ENCODE peak calls at places on chromosomes 13 and 19, in four cellular contexts. E is CD4-positive, alpha-beta T cell; Z is RWPE1; U is stomach. V is an unnamed sample.

GRCh38 chr19:944663-945241 is 18.9 kb downstream of the ARID3A start:
- DNase-seq in E (no peak), Z (no peak), U (no peak), V (no peak)

GRCh38 chr19:3176715-3177501 is 1.7 kb upstream of the S1PR4 start:
- DNase-seq in E (peak), Z (peak), U (peak), V (peak)

GRCh38 chr13:27132538-27132937 is 39.1 kb downstream of the USP12 start:
- DNase-seq in E (no peak), Z (no peak), U (no peak), V (no peak)

GRCh38 chr13:73610799-73611592 is 523.2 kb downstream of the KLF12 start:
- DNase-seq in E (no peak), Z (no peak), U (no peak), V (no peak)

GRCh38 chr13:41557719-41558118 is 100.4 kb downstream of the RGCC start:
- DNase-seq in E (no peak), Z (no peak), U (no peak), V (no peak)

GRCh38 chr13:110388141-110388943 is 81.3 kb downstream of the COL4A2 start:
- DNase-seq in E (no peak), Z (no peak), U (no peak), V (no peak)

GRCh38 chr19:48735031-48735615 is 5.3 kb downstream of the RASIP1 start:
- DNase-seq in E (no peak), Z (no peak), U (no peak), V (no peak)

GRCh38 chr13:95603887-95604533 is 40.5 kb downstream of the DZIP1 start:
- DNase-seq in E (no peak), Z (peak), U (peak), V (peak)

DNA sequence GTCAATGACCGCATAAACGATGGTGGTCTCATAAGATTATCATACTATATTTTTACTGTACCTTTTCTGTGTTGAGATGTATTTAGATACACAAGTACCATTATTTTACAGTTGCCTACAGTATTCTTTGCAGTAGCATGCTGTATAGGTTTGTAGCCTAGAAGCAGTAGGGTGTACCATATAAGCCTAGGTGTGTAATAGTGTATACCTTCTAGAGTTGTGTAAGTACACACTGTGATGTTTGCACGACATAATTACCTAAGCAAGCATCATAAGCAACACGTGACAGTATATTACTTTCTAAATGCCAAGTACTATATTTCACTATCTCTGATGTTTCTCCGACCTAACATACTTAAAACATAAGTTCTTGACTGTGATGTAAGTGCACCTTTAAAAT is 2.7 kb downstream of the LPAR6 start:
- DNase-seq in E (no peak), Z (no peak), U (no peak), V (no peak)
- H3K27ac ChIP-seq in E (peak), Z (no peak), U (peak), V (no peak)

GRCh38 chr13:112690242-112690943 is 555 bp downstream of the ATP11A start:
- DNase-seq in E (no peak), Z (peak), U (peak), V (peak)

GRCh38 chr13:112693831-112694497 is 4.1 kb downstream of the ATP11A start:
- DNase-seq in E (no peak), Z (no peak), U (peak), V (peak)

GRCh38 chr13:112689498-112690241 is at the start of gene ATP11A:
- DNase-seq in E (peak), Z (peak), U (peak), V (peak)

GRCh38 chr13:112692586-112692985 is 2.7 kb downstream of the ATP11A start:
- DNase-seq in E (no peak), Z (no peak), U (no peak), V (no peak)

DNA sequence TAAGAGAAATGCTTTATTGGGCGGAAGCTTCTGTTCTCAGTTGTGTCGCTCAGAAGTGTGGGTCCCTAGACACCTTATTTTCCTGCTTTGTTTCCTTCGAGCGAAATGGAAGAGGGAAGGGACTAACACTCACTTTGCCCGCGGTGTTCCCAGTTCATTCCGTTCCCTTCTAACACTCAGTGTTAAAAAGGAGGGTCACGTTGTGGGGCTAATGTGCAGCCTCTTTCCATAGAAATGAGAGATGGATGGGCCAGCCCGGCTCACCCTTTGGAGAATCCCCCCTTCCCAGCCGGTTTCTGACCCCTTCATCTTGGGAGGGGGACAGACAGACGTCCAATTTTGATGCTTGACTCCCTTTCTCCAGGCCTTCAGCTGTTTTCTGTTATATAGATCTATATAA is 2.3 kb downstream of the ATP11A start:
- DNase-seq in E (no peak), Z (no peak), U (peak), V (no peak)
- H3K27ac ChIP-seq in E (no peak), Z (no peak), U (peak), V (peak)

GRCh38 chr19:51559240-51559639 is 11.8 kb upstream of the ZNF175 start:
- DNase-seq in E (no peak), Z (no peak), U (no peak), V (no peak)
- H3K27ac ChIP-seq in E (no peak), Z (no peak), U (no peak), V (no peak)

GRCh38 chr19:33456076-33456844 is 65.3 kb downstream of the PEPD start:
- DNase-seq in E (no peak), Z (no peak), U (no peak), V (peak)
- H3K27ac ChIP-seq in E (no peak), Z (no peak), U (no peak), V (no peak)

DNA sequence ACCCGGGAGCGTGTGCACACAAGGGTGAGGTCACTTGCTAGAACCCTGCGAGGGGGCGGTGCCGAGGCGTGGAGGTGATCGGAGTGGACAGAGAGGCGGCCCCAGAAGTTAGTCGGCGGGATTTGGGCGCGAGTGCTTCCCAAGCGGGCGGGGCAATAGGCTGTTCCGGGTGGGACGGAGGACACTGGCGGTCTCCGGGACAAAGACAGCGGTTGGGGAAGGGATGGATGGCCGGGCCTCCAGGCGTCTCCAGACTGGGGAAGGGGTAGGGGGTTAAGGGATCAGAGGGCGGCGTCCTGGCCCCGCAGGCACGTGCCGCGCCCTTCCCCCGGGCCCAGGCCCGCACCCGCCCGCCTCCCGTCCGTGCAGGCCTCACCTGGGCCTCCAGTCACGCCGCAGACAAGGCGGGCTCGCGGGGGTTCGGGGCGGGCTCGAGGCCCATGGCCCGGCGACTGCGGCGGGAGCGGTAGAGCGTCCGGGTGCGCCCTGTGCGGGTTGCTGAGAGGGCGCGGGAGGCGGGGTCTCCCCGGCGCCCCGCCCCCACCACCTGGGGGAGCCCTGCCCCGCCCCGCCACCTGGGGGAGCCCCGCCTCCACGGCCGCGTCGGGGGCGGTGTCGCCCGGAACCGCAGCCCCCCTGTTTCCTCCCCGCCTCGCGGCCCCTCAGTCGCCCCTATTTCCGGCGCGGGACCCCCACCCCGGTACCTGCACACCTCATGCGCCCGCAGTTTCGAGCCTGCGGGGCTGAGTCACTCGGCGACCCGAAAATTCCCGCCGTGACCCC is at the start of gene LPAR2:
- DNase-seq in E (peak), Z (peak), U (peak), V (peak)
- H3K27ac ChIP-seq in E (peak), Z (peak), U (peak), V (peak)

GRCh38 chr19:55478364-55478763 is 1.9 kb downstream of the ZNF628 start:
- DNase-seq in E (no peak), Z (no peak), U (no peak), V (no peak)
- H3K27ac ChIP-seq in E (no peak), Z (peak), U (no peak), V (no peak)

GRCh38 chr13:100665403-100665802 is 9.2 kb downstream of the TMTC4 start:
- DNase-seq in E (no peak), Z (no peak), U (no peak), V (no peak)
- H3K27ac ChIP-seq in E (no peak), Z (no peak), U (no peak), V (no peak)

GRCh38 chr19:30846102-30846501 is 473.9 kb downstream of the ZNF536 start:
- DNase-seq in E (no peak), Z (no peak), U (no peak), V (no peak)
- H3K27ac ChIP-seq in E (no peak), Z (no peak), U (no peak), V (no peak)

DNA sequence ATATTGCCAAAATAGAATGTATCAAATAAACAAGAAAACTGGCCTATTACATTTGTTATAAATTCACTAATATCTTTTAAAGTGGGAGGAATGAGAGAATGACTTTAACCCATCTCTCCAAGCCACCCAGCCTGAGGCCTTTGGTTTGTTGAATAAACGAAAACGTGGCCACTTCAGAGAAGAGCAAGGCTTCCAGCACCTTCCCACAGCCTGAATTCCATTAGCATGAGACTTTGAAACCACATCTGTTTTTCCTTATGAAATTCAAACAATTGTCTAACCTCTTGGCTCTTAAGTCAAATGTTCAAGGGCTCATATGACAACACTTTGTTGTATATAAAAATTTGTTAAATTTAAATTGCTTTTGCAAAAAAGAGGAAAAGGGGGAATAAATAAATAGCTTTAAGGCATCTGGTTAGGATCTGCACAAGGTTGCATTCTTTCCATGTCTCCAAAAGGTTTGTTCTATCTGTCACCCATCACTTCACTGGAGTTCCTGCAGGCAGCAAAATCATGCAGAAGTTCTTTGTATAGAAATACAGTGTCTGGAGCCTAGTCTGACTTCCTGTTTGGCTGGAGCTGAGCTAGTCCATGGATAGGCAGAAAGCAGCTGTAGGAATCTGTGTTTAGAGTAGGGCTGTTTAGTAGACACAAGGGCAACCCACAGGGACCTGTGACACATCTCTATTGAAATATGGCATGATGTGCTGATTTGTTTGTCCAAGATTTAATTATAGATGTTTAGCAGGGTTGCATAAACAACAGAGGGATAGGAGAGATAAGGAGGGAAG is 502.3 kb downstream of the KCTD12 start:
- DNase-seq in E (no peak), Z (peak), U (no peak), V (no peak)
- H3K27ac ChIP-seq in E (no peak), Z (no peak), U (peak), V (peak)

V was measured in left lung.